ENCODE peak calls at places on chromosome X, in nine cellular contexts. One of them, this sample, is unnamed.

GRCh38 chrX:106481341-106481740 is 130.4 kb upstream of the RADX start:
- DNase-seq in substantia nigra: no peak
- DNase-seq in GM18507: no peak
- DNase-seq in T follicular helper cell: no peak
- DNase-seq in iris pigment epithelial cell: peak
- DNase-seq in AG08395: peak
- DNase-seq in LoVo: peak
- DNase-seq in NCI-H1092 treated with DMSO at 0.1 percent for 48 hours: peak
- DNase-seq in NCI-H2081 treated with DMSO at 0.1 percent for 48 hours: peak
- DNase-seq in this sample: no peak

GRCh38 chrX:1491851-1492349 is 39.2 kb upstream of the ASMTL start:
- DNase-seq in NCI-H2081 treated with DMSO at 0.1 percent for 48 hours: no peak
- DNase-seq in T follicular helper cell: no peak
- DNase-seq in GM18507: no peak
- DNase-seq in iris pigment epithelial cell: no peak
- DNase-seq in AG08395: peak
- DNase-seq in substantia nigra: no peak
- DNase-seq in NCI-H1092 treated with DMSO at 0.1 percent for 48 hours: no peak
- DNase-seq in LoVo: no peak
- DNase-seq in this sample: no peak

GRCh38 chrX:128676651-128677050 is 624.4 kb upstream of the ACTRT1 start:
- DNase-seq in NCI-H1092 treated with DMSO at 0.1 percent for 48 hours: no peak
- DNase-seq in GM18507: no peak
- DNase-seq in AG08395: no peak
- DNase-seq in substantia nigra: no peak
- DNase-seq in LoVo: no peak
- DNase-seq in iris pigment epithelial cell: peak
- DNase-seq in NCI-H2081 treated with DMSO at 0.1 percent for 48 hours: no peak
- DNase-seq in T follicular helper cell: no peak
- DNase-seq in this sample: no peak

GRCh38 chrX:24607616-24608015 is 39.5 kb downstream of the PCYT1B start:
- DNase-seq in GM18507: no peak
- DNase-seq in AG08395: no peak
- DNase-seq in LoVo: no peak
- DNase-seq in iris pigment epithelial cell: peak
- DNase-seq in NCI-H2081 treated with DMSO at 0.1 percent for 48 hours: no peak
- DNase-seq in T follicular helper cell: no peak
- DNase-seq in NCI-H1092 treated with DMSO at 0.1 percent for 48 hours: no peak
- DNase-seq in substantia nigra: no peak
- DNase-seq in this sample: no peak

GRCh38 chrX:39050427-39050826 is 249.2 kb downstream of the MID1IP1 start:
- DNase-seq in AG08395: no peak
- DNase-seq in NCI-H1092 treated with DMSO at 0.1 percent for 48 hours: no peak
- DNase-seq in NCI-H2081 treated with DMSO at 0.1 percent for 48 hours: no peak
- DNase-seq in LoVo: no peak
- DNase-seq in iris pigment epithelial cell: no peak
- DNase-seq in GM18507: no peak
- DNase-seq in substantia nigra: no peak
- DNase-seq in T follicular helper cell: no peak
- DNase-seq in this sample: no peak

GRCh38 chrX:10484683-10485247 is 135.6 kb downstream of the MID1 start:
- DNase-seq in iris pigment epithelial cell: peak
- DNase-seq in LoVo: no peak
- DNase-seq in GM18507: no peak
- DNase-seq in substantia nigra: no peak
- DNase-seq in NCI-H2081 treated with DMSO at 0.1 percent for 48 hours: no peak
- DNase-seq in T follicular helper cell: no peak
- DNase-seq in AG08395: no peak
- DNase-seq in NCI-H1092 treated with DMSO at 0.1 percent for 48 hours: no peak
- DNase-seq in this sample: no peak

GRCh38 chrX:1325515-1326116 is 11.0 kb upstream of the IL3RA start:
- DNase-seq in AG08395: no peak
- DNase-seq in NCI-H2081 treated with DMSO at 0.1 percent for 48 hours: no peak
- DNase-seq in LoVo: no peak
- DNase-seq in NCI-H1092 treated with DMSO at 0.1 percent for 48 hours: no peak
- DNase-seq in iris pigment epithelial cell: no peak
- DNase-seq in T follicular helper cell: no peak
- DNase-seq in substantia nigra: no peak
- DNase-seq in GM18507: no peak
- DNase-seq in this sample: no peak

GRCh38 chrX:150548251-150548650 is 20.2 kb upstream of the MTM1 start:
- DNase-seq in AG08395: no peak
- DNase-seq in LoVo: no peak
- DNase-seq in NCI-H2081 treated with DMSO at 0.1 percent for 48 hours: no peak
- DNase-seq in T follicular helper cell: no peak
- DNase-seq in NCI-H1092 treated with DMSO at 0.1 percent for 48 hours: no peak
- DNase-seq in substantia nigra: no peak
- DNase-seq in GM18507: no peak
- DNase-seq in iris pigment epithelial cell: no peak
- DNase-seq in this sample: no peak

GRCh38 chrX:11412715-11413623 is 119.8 kb downstream of the AMELX start:
- DNase-seq in T follicular helper cell: no peak
- DNase-seq in substantia nigra: no peak
- DNase-seq in LoVo: no peak
- DNase-seq in GM18507: no peak
- DNase-seq in NCI-H2081 treated with DMSO at 0.1 percent for 48 hours: no peak
- DNase-seq in iris pigment epithelial cell: peak
- DNase-seq in AG08395: no peak
- DNase-seq in NCI-H1092 treated with DMSO at 0.1 percent for 48 hours: no peak
- DNase-seq in this sample: no peak

GRCh38 chrX:130085551-130085986 is 24.7 kb downstream of the ELF4 start:
- DNase-seq in substantia nigra: no peak
- DNase-seq in iris pigment epithelial cell: no peak
- DNase-seq in LoVo: no peak
- DNase-seq in T follicular helper cell: no peak
- DNase-seq in GM18507: no peak
- DNase-seq in AG08395: no peak
- DNase-seq in NCI-H2081 treated with DMSO at 0.1 percent for 48 hours: no peak
- DNase-seq in NCI-H1092 treated with DMSO at 0.1 percent for 48 hours: no peak
- DNase-seq in this sample: no peak

GRCh38 chrX:6095469-6095868 is 133.2 kb downstream of the NLGN4X start:
- DNase-seq in AG08395: no peak
- DNase-seq in LoVo: no peak
- DNase-seq in substantia nigra: no peak
- DNase-seq in NCI-H1092 treated with DMSO at 0.1 percent for 48 hours: no peak
- DNase-seq in NCI-H2081 treated with DMSO at 0.1 percent for 48 hours: no peak
- DNase-seq in iris pigment epithelial cell: no peak
- DNase-seq in T follicular helper cell: no peak
- DNase-seq in GM18507: no peak
- DNase-seq in this sample: no peak

GRCh38 chrX:123422875-123423274 is 238.8 kb downstream of the GRIA3 start:
- DNase-seq in GM18507: no peak
- DNase-seq in NCI-H1092 treated with DMSO at 0.1 percent for 48 hours: peak
- DNase-seq in LoVo: no peak
- DNase-seq in T follicular helper cell: no peak
- DNase-seq in substantia nigra: no peak
- DNase-seq in iris pigment epithelial cell: peak
- DNase-seq in AG08395: peak
- DNase-seq in NCI-H2081 treated with DMSO at 0.1 percent for 48 hours: no peak
- DNase-seq in this sample: no peak

GRCh38 chrX:17842769-17843525 is 18.2 kb downstream of the RAI2 start:
- DNase-seq in iris pigment epithelial cell: no peak
- DNase-seq in NCI-H2081 treated with DMSO at 0.1 percent for 48 hours: no peak
- DNase-seq in LoVo: no peak
- DNase-seq in substantia nigra: no peak
- DNase-seq in GM18507: no peak
- DNase-seq in T follicular helper cell: no peak
- DNase-seq in NCI-H1092 treated with DMSO at 0.1 percent for 48 hours: no peak
- DNase-seq in AG08395: no peak
- DNase-seq in this sample: no peak

GRCh38 chrX:121298499-121298898 is 251.1 kb downstream of the GLUD2 start:
- DNase-seq in T follicular helper cell: no peak
- DNase-seq in substantia nigra: no peak
- DNase-seq in GM18507: no peak
- DNase-seq in AG08395: no peak
- DNase-seq in NCI-H1092 treated with DMSO at 0.1 percent for 48 hours: no peak
- DNase-seq in NCI-H2081 treated with DMSO at 0.1 percent for 48 hours: no peak
- DNase-seq in iris pigment epithelial cell: no peak
- DNase-seq in LoVo: no peak
- DNase-seq in this sample: no peak

GRCh38 chrX:129932792-129933321 is 26.9 kb downstream of the UTP14A start:
- DNase-seq in T follicular helper cell: no peak
- DNase-seq in substantia nigra: no peak
- DNase-seq in NCI-H1092 treated with DMSO at 0.1 percent for 48 hours: no peak
- DNase-seq in iris pigment epithelial cell: peak
- DNase-seq in GM18507: no peak
- DNase-seq in AG08395: no peak
- DNase-seq in LoVo: no peak
- DNase-seq in NCI-H2081 treated with DMSO at 0.1 percent for 48 hours: no peak
- DNase-seq in this sample: no peak

GRCh38 chrX:23737413-23737812 is 5.7 kb downstream of the ACOT9 start:
- DNase-seq in NCI-H2081 treated with DMSO at 0.1 percent for 48 hours: no peak
- DNase-seq in AG08395: no peak
- DNase-seq in GM18507: no peak
- DNase-seq in iris pigment epithelial cell: peak
- DNase-seq in substantia nigra: no peak
- DNase-seq in NCI-H1092 treated with DMSO at 0.1 percent for 48 hours: no peak
- DNase-seq in LoVo: no peak
- DNase-seq in T follicular helper cell: no peak
- DNase-seq in this sample: no peak

GRCh38 chrX:38318606-38319005 is 8.7 kb downstream of the RPGR start:
- DNase-seq in NCI-H2081 treated with DMSO at 0.1 percent for 48 hours: no peak
- DNase-seq in iris pigment epithelial cell: no peak
- DNase-seq in AG08395: no peak
- DNase-seq in GM18507: no peak
- DNase-seq in NCI-H1092 treated with DMSO at 0.1 percent for 48 hours: no peak
- DNase-seq in LoVo: no peak
- DNase-seq in T follicular helper cell: no peak
- DNase-seq in substantia nigra: no peak
- DNase-seq in this sample: no peak

GRCh38 chrX:29419774-29420553 is 795.4 kb upstream of the MAGEB2 start:
- DNase-seq in NCI-H1092 treated with DMSO at 0.1 percent for 48 hours: no peak
- DNase-seq in AG08395: no peak
- DNase-seq in LoVo: no peak
- DNase-seq in substantia nigra: no peak
- DNase-seq in GM18507: no peak
- DNase-seq in T follicular helper cell: no peak
- DNase-seq in NCI-H2081 treated with DMSO at 0.1 percent for 48 hours: no peak
- DNase-seq in iris pigment epithelial cell: peak
- DNase-seq in this sample: no peak

GRCh38 chrX:154002215-154002719 is 17.4 kb downstream of the IRAK1 start:
- DNase-seq in T follicular helper cell: no peak
- DNase-seq in iris pigment epithelial cell: peak
- DNase-seq in substantia nigra: no peak
- DNase-seq in NCI-H2081 treated with DMSO at 0.1 percent for 48 hours: no peak
- DNase-seq in GM18507: no peak
- DNase-seq in NCI-H1092 treated with DMSO at 0.1 percent for 48 hours: peak
- DNase-seq in AG08395: peak
- DNase-seq in LoVo: no peak
- DNase-seq in this sample: no peak

GRCh38 chrX:47574609-47575325 is 7.5 kb upstream of the TIMP1 start:
- DNase-seq in LoVo: no peak
- DNase-seq in substantia nigra: no peak
- DNase-seq in T follicular helper cell: no peak
- DNase-seq in NCI-H2081 treated with DMSO at 0.1 percent for 48 hours: no peak
- DNase-seq in NCI-H1092 treated with DMSO at 0.1 percent for 48 hours: no peak
- DNase-seq in AG08395: no peak
- DNase-seq in iris pigment epithelial cell: peak
- DNase-seq in GM18507: no peak
- DNase-seq in this sample: no peak

GRCh38 chrX:45598841-45599240 is 398.2 kb upstream of the DIPK2B start:
- DNase-seq in T follicular helper cell: no peak
- DNase-seq in substantia nigra: no peak
- DNase-seq in LoVo: no peak
- DNase-seq in NCI-H1092 treated with DMSO at 0.1 percent for 48 hours: no peak
- DNase-seq in NCI-H2081 treated with DMSO at 0.1 percent for 48 hours: no peak
- DNase-seq in AG08395: no peak
- DNase-seq in iris pigment epithelial cell: peak
- DNase-seq in GM18507: no peak
- DNase-seq in this sample: no peak

GRCh38 chrX:16999275-16999674 is 52.8 kb downstream of the REPS2 start:
- DNase-seq in iris pigment epithelial cell: no peak
- DNase-seq in T follicular helper cell: no peak
- DNase-seq in GM18507: no peak
- DNase-seq in AG08395: no peak
- DNase-seq in LoVo: no peak
- DNase-seq in NCI-H2081 treated with DMSO at 0.1 percent for 48 hours: no peak
- DNase-seq in substantia nigra: no peak
- DNase-seq in NCI-H1092 treated with DMSO at 0.1 percent for 48 hours: no peak
- DNase-seq in this sample: no peak

GRCh38 chrX:66013195-66013816 is 26.6 kb downstream of the VSIG4 start:
- DNase-seq in NCI-H2081 treated with DMSO at 0.1 percent for 48 hours: no peak
- DNase-seq in iris pigment epithelial cell: no peak
- DNase-seq in NCI-H1092 treated with DMSO at 0.1 percent for 48 hours: no peak
- DNase-seq in GM18507: no peak
- DNase-seq in LoVo: no peak
- DNase-seq in T follicular helper cell: no peak
- DNase-seq in AG08395: no peak
- DNase-seq in substantia nigra: no peak
- DNase-seq in this sample: no peak

GRCh38 chrX:39982927-39983326 is 114.8 kb downstream of the BCOR start:
- DNase-seq in LoVo: no peak
- DNase-seq in AG08395: no peak
- DNase-seq in T follicular helper cell: no peak
- DNase-seq in NCI-H2081 treated with DMSO at 0.1 percent for 48 hours: no peak
- DNase-seq in iris pigment epithelial cell: no peak
- DNase-seq in NCI-H1092 treated with DMSO at 0.1 percent for 48 hours: peak
- DNase-seq in GM18507: no peak
- DNase-seq in substantia nigra: no peak
- DNase-seq in this sample: no peak

GRCh38 chrX:101803451-101803850 is 128.4 kb downstream of the ZMAT1 start:
- DNase-seq in NCI-H2081 treated with DMSO at 0.1 percent for 48 hours: no peak
- DNase-seq in AG08395: no peak
- DNase-seq in T follicular helper cell: no peak
- DNase-seq in substantia nigra: no peak
- DNase-seq in NCI-H1092 treated with DMSO at 0.1 percent for 48 hours: peak
- DNase-seq in GM18507: no peak
- DNase-seq in iris pigment epithelial cell: peak
- DNase-seq in LoVo: no peak
- DNase-seq in this sample: no peak

GRCh38 chrX:37509349-37509748 is 62.1 kb upstream of the LANCL3 start:
- DNase-seq in T follicular helper cell: no peak
- DNase-seq in substantia nigra: no peak
- DNase-seq in NCI-H1092 treated with DMSO at 0.1 percent for 48 hours: no peak
- DNase-seq in NCI-H2081 treated with DMSO at 0.1 percent for 48 hours: no peak
- DNase-seq in GM18507: no peak
- DNase-seq in iris pigment epithelial cell: peak
- DNase-seq in AG08395: no peak
- DNase-seq in LoVo: no peak
- DNase-seq in this sample: no peak

GRCh38 chrX:67781132-67781531 is 237.3 kb downstream of the AR start:
- DNase-seq in NCI-H1092 treated with DMSO at 0.1 percent for 48 hours: no peak
- DNase-seq in GM18507: no peak
- DNase-seq in substantia nigra: no peak
- DNase-seq in NCI-H2081 treated with DMSO at 0.1 percent for 48 hours: no peak
- DNase-seq in LoVo: no peak
- DNase-seq in iris pigment epithelial cell: peak
- DNase-seq in T follicular helper cell: no peak
- DNase-seq in AG08395: no peak
- DNase-seq in this sample: no peak

GRCh38 chrX:54817220-54817820 is 9.8 kb downstream of the MAGED2 start:
- DNase-seq in GM18507: no peak
- DNase-seq in iris pigment epithelial cell: no peak
- DNase-seq in substantia nigra: no peak
- DNase-seq in NCI-H1092 treated with DMSO at 0.1 percent for 48 hours: no peak
- DNase-seq in NCI-H2081 treated with DMSO at 0.1 percent for 48 hours: no peak
- DNase-seq in AG08395: no peak
- DNase-seq in LoVo: no peak
- DNase-seq in T follicular helper cell: no peak
- DNase-seq in this sample: no peak

GRCh38 chrX:9835585-9836210 is 49.5 kb downstream of the SHROOM2 start:
- DNase-seq in T follicular helper cell: no peak
- DNase-seq in LoVo: no peak
- DNase-seq in substantia nigra: no peak
- DNase-seq in iris pigment epithelial cell: no peak
- DNase-seq in NCI-H2081 treated with DMSO at 0.1 percent for 48 hours: no peak
- DNase-seq in GM18507: no peak
- DNase-seq in NCI-H1092 treated with DMSO at 0.1 percent for 48 hours: no peak
- DNase-seq in AG08395: no peak
- DNase-seq in this sample: no peak

GRCh38 chrX:79182616-79183015 is 38.1 kb downstream of the GPR174 start:
- DNase-seq in LoVo: no peak
- DNase-seq in NCI-H1092 treated with DMSO at 0.1 percent for 48 hours: no peak
- DNase-seq in NCI-H2081 treated with DMSO at 0.1 percent for 48 hours: no peak
- DNase-seq in iris pigment epithelial cell: no peak
- DNase-seq in GM18507: no peak
- DNase-seq in substantia nigra: no peak
- DNase-seq in T follicular helper cell: no peak
- DNase-seq in AG08395: no peak
- DNase-seq in this sample: no peak

GRCh38 chrX:101415180-101416130 is 7.4 kb downstream of the HNRNPH2 start:
- DNase-seq in GM18507: no peak
- DNase-seq in LoVo: peak
- DNase-seq in AG08395: peak
- DNase-seq in substantia nigra: peak
- DNase-seq in iris pigment epithelial cell: peak
- DNase-seq in NCI-H1092 treated with DMSO at 0.1 percent for 48 hours: peak
- DNase-seq in NCI-H2081 treated with DMSO at 0.1 percent for 48 hours: no peak
- DNase-seq in T follicular helper cell: peak
- DNase-seq in this sample: no peak

This sample was measured in effector CD8-positive, alpha-beta T cell.